ENCODE peak calls at places on chromosomes 3 and 15, in five cellular contexts. O is IMR-90, Y is SK-N-SH, D is K562, X is HepG2. W is an unnamed sample.

GRCh38 chr3:101484805-101485620 is 28.0 kb downstream of the SENP7 start:
- DNase-seq in O (peak; percentile 63), X (no peak), Y (no peak), D (peak; percentile 29), W (no peak)

GRCh38 chr3:71702131-71703024 is 22.8 kb downstream of the EIF4E3 start:
- DNase-seq in D (no peak), X (no peak), Y (no peak), O (no peak), W (no peak)

GRCh38 chr15:82047493-82048446 is 2.0 kb upstream of the MEX3B start:
- DNase-seq in Y (no peak), D (no peak), O (peak; percentile 32), X (no peak), W (no peak)

GRCh38 chr3:186217820-186218164 is 108.9 kb upstream of the ETV5 start:
- DNase-seq in O (no peak), D (no peak), X (peak; percentile 76), Y (no peak), W (peak; percentile 63)

GRCh38 chr15:49328941-49329340 is 94.1 kb upstream of the FGF7 start:
- DNase-seq in X (no peak), D (no peak), O (no peak), Y (no peak), W (no peak)

GRCh38 chr15:92989469-92989868 is 89.3 kb downstream of the CHD2 start:
- DNase-seq in Y (no peak), O (no peak), D (no peak), X (no peak), W (peak; percentile 38)

GRCh38 chr15:58332676-58333400 is 99.0 kb upstream of the LIPC start:
- DNase-seq in X (peak; percentile 77), Y (no peak), O (peak; percentile 93), D (no peak), W (no peak)

GRCh38 chr3:78940128-78940527 is 827.7 kb downstream of the ROBO1 start:
- DNase-seq in Y (no peak), D (no peak), X (no peak), O (no peak), W (no peak)

GRCh38 chr15:82985688-82986441 is at the start of gene RAMAC:
- DNase-seq in X (peak; percentile 96), D (peak; percentile 87), Y (peak; percentile 87), O (peak; percentile 95), W (peak; percentile 93)

GRCh38 chr15:47398594-47398993 is 318.7 kb upstream of the SEMA6D start:
- DNase-seq in D (no peak), X (no peak), Y (no peak), O (no peak), W (no peak)

GRCh38 chr3:38644662-38645053 is 4.8 kb downstream of the SCN5A start:
- DNase-seq in D (no peak), O (no peak), Y (peak; percentile 3), X (no peak), W (no peak)

GRCh38 chr3:107899996-107900651 is 190.7 kb downstream of the CD47 start:
- DNase-seq in Y (no peak), X (no peak), D (no peak), O (peak; percentile 54), W (no peak)

GRCh38 chr3:48399387-48400172 is 27.6 kb downstream of the FBXW12 start:
- DNase-seq in O (no peak), X (no peak), Y (peak; percentile 45), D (peak; percentile 5), W (no peak)

GRCh38 chr3:72855001-72855400 is 6.8 kb upstream of the SHQ1 start:
- DNase-seq in O (no peak), Y (no peak), D (no peak), X (no peak), W (no peak)

GRCh38 chr3:154310840-154311239 is 13.4 kb downstream of the DHX36 start:
- DNase-seq in X (no peak), D (no peak), O (peak; percentile 54), Y (no peak), W (no peak)

GRCh38 chr3:43497905-43498365 is 123.9 kb downstream of the ANO10 start:
- DNase-seq in D (no peak), Y (no peak), X (no peak), O (peak; percentile 69), W (no peak)

GRCh38 chr3:10937141-10937825 is 55.3 kb upstream of the SLC6A1 start:
- DNase-seq in D (no peak), Y (no peak), X (no peak), O (no peak), W (no peak)

GRCh38 chr3:50331364-50331907 is 3.4 kb upstream of the TUSC2 start:
- DNase-seq in D (no peak), X (no peak), Y (no peak), O (no peak), W (no peak)

GRCh38 chr15:76512971-76513370 is 176.4 kb downstream of the ISL2 start:
- DNase-seq in X (no peak), Y (no peak), D (no peak), O (peak; percentile 30), W (no peak)

GRCh38 chr3:27201435-27201966 is 167.7 kb downstream of the NEK10 start:
- DNase-seq in O (no peak), D (no peak), Y (no peak), X (no peak), W (no peak)

GRCh38 chr15:28091313-28091712 is 7.8 kb downstream of the OCA2 start:
- DNase-seq in X (no peak), Y (no peak), D (no peak), O (no peak), W (no peak)

GRCh38 chr3:128006471-128007424 is 45.5 kb upstream of the SEC61A1 start:
- DNase-seq in D (no peak), Y (peak; percentile 49), X (no peak), O (no peak), W (no peak)

GRCh38 chr3:134445095-134445494 is 40.7 kb downstream of the ANAPC13 start:
- DNase-seq in O (no peak), D (no peak), X (no peak), Y (no peak), W (no peak)

GRCh38 chr3:138727371-138727770 is 107.4 kb downstream of the PIK3CB start:
- DNase-seq in X (no peak), Y (no peak), O (no peak), D (peak; percentile 7), W (no peak)

GRCh38 chr3:5057217-5057616 is 64.9 kb upstream of the ARL8B start:
- DNase-seq in X (no peak), Y (no peak), O (no peak), D (no peak), W (no peak)
- TF ChIP-seq MXI1 in X (no peak), Y (no peak), O (no peak), D (no peak), W (no peak)

GRCh38 chr3:112086857-112087524 is 802 bp downstream of the C3orf52 start:
- DNase-seq in O (peak; percentile 57), Y (no peak), D (no peak), X (no peak), W (no peak)

GRCh38 chr3:112087746-112088145 is 1.6 kb downstream of the C3orf52 start:
- DNase-seq in Y (no peak), O (no peak), D (no peak), X (no peak), W (no peak)

GRCh38 chr3:112084980-112085697 is 1.1 kb upstream of the C3orf52 start:
- DNase-seq in X (peak; percentile 39), D (no peak), O (no peak), Y (no peak), W (no peak)

GRCh38 chr3:112088944-112089343 is 2.8 kb downstream of the C3orf52 start:
- DNase-seq in O (no peak), D (no peak), X (no peak), Y (no peak), W (no peak)

GRCh38 chr3:112086018-112086854 is at the start of gene C3orf52:
- DNase-seq in O (peak; percentile 76), X (peak; percentile 56), D (peak; percentile 88), Y (peak; percentile 94), W (no peak)
- TF ChIP-seq MXI1 in O (peak; percentile 88), X (peak; percentile 43), D (no peak), Y (peak; percentile 55), W (no peak)

GRCh38 chr15:77604973-77605372 is 27.7 kb downstream of the LINGO1 start:
- DNase-seq in O (no peak), Y (no peak), X (no peak), D (no peak), W (no peak)

GRCh38 chr15:77606142-77607034 is 26.3 kb downstream of the LINGO1 start:
- DNase-seq in X (no peak), D (no peak), O (peak; percentile 13), Y (peak; percentile 63), W (no peak)

GRCh38 chr15:77602800-77603199 is 29.9 kb downstream of the LINGO1 start:
- DNase-seq in D (no peak), O (no peak), Y (no peak), X (no peak), W (no peak)

GRCh38 chr15:77605582-77605981 is 27.1 kb downstream of the LINGO1 start:
- DNase-seq in X (no peak), O (no peak), D (no peak), Y (no peak), W (no peak)

DNA sequence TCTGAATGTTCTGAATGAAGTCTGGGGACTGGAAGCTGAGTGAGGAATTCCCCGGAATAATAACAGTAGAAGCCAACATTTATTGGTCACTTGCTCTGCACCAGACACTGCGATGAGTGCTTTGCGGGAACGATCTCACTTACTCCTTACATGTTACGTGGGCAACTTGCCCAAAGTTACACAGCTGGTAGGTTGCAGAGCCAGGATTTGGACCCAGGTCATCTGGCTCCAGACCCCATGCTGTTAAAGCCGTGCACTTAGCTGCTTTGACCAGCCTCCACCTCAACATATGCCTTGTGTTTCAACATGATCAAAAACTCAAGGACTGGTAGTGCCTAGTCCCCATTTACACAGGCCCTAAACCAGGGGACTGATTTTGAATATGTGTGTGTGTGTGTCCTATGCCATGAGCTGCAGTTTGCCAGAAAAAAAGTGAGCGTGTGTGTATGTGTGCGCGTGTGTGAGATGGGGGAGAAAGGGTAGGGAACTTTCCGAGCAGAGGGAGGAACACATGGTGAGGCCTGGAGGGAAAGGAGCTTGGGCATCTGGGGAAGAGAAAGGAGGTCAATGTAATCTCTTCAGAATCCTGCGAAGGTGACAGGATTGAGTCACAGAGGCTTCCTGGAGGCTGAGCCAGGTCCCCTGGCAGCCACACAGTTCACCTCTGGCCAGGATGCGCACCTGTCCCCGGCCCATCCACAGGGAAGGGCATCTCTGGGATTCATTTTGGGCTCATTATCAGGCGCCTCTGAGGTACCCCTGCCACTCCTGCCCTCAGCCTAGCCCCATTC is 28.9 kb downstream of the LINGO1 start:
- DNase-seq in X (no peak), Y (peak; percentile 58), O (no peak), D (no peak), W (no peak)
- TF ChIP-seq MXI1 in X (no peak), Y (no peak), O (no peak), D (no peak), W (no peak)

GRCh38 chr3:20125912-20126311 is 60.1 kb downstream of the SGO1 start:
- DNase-seq in O (no peak), Y (no peak), X (no peak), D (no peak), W (peak; percentile 71)
- TF ChIP-seq MXI1 in O (no peak), Y (no peak), X (no peak), D (no peak), W (peak; percentile 57)

W was measured in GM12878.